ENCODE peak calls at places on chromosome 10, in seven cellular contexts. One of them, this sample, is unnamed.

GRCh38 chr10:48466611-48467240 is 138.1 kb downstream of the ARHGAP22 start:
- DNase-seq in coronary artery: no peak
- DNase-seq in stomach: peak; percentile 20
- DNase-seq in A549: no peak
- DNase-seq in heart left ventricle: no peak
- DNase-seq in PC-3: no peak
- DNase-seq in body of pancreas: no peak
- DNase-seq in this sample: no peak

GRCh38 chr10:118960166-118961090 is 69.1 kb upstream of the NANOS1 start:
- DNase-seq in coronary artery: no peak
- DNase-seq in stomach: no peak
- DNase-seq in A549: no peak
- DNase-seq in heart left ventricle: no peak
- DNase-seq in PC-3: peak; percentile 83
- DNase-seq in body of pancreas: no peak
- DNase-seq in this sample: no peak

GRCh38 chr10:49649936-49650723 is 29.3 kb upstream of the C10orf53 start:
- DNase-seq in coronary artery: peak; percentile 43
- DNase-seq in stomach: peak; percentile 11
- DNase-seq in A549: no peak
- DNase-seq in heart left ventricle: no peak
- DNase-seq in PC-3: no peak
- DNase-seq in body of pancreas: no peak
- DNase-seq in this sample: no peak

GRCh38 chr10:68406111-68406814 is 814 bp downstream of the RUFY2 start:
- DNase-seq in coronary artery: no peak
- DNase-seq in stomach: peak; percentile 57
- DNase-seq in A549: peak; percentile 62
- DNase-seq in heart left ventricle: peak; percentile 50
- DNase-seq in PC-3: peak; percentile 73
- DNase-seq in body of pancreas: peak; percentile 43
- DNase-seq in this sample: no peak

GRCh38 chr10:95289003-95289920 is 1.5 kb downstream of the PDLIM1 start:
- DNase-seq in coronary artery: no peak
- DNase-seq in stomach: no peak
- DNase-seq in A549: peak; percentile 76
- DNase-seq in heart left ventricle: no peak
- DNase-seq in PC-3: peak; percentile 71
- DNase-seq in body of pancreas: no peak
- DNase-seq in this sample: no peak

GRCh38 chr10:76509501-76509900 is 1078.1 kb downstream of the LRMDA start:
- DNase-seq in coronary artery: no peak
- DNase-seq in stomach: no peak
- DNase-seq in A549: no peak
- DNase-seq in heart left ventricle: no peak
- DNase-seq in PC-3: no peak
- DNase-seq in body of pancreas: no peak
- DNase-seq in this sample: no peak

GRCh38 chr10:12387561-12388210 is 38.3 kb downstream of the CAMK1D start:
- DNase-seq in coronary artery: no peak
- DNase-seq in stomach: no peak
- DNase-seq in A549: no peak
- DNase-seq in heart left ventricle: no peak
- DNase-seq in PC-3: no peak
- DNase-seq in body of pancreas: no peak
- DNase-seq in this sample: no peak

GRCh38 chr10:119575506-119575905 is 21.3 kb downstream of the TIAL1 start:
- DNase-seq in coronary artery: no peak
- DNase-seq in stomach: no peak
- DNase-seq in A549: peak; percentile 21
- DNase-seq in heart left ventricle: no peak
- DNase-seq in PC-3: no peak
- DNase-seq in body of pancreas: no peak
- DNase-seq in this sample: no peak

GRCh38 chr10:510415-510881 is 179.0 kb downstream of the DIP2C start:
- DNase-seq in coronary artery: no peak
- DNase-seq in stomach: no peak
- DNase-seq in A549: no peak
- DNase-seq in heart left ventricle: no peak
- DNase-seq in PC-3: no peak
- DNase-seq in body of pancreas: no peak
- DNase-seq in this sample: peak; percentile 55

GRCh38 chr10:3782456-3783312 is 2.3 kb downstream of the KLF6 start:
- DNase-seq in coronary artery: peak; percentile 87
- DNase-seq in stomach: peak; percentile 53
- DNase-seq in A549: no peak
- DNase-seq in heart left ventricle: peak; percentile 78
- DNase-seq in PC-3: peak; percentile 77
- DNase-seq in body of pancreas: peak; percentile 64
- DNase-seq in this sample: no peak

GRCh38 chr10:55146032-55146431 is 345.0 kb upstream of the PCDH15 start:
- DNase-seq in coronary artery: no peak
- DNase-seq in stomach: no peak
- DNase-seq in A549: no peak
- DNase-seq in heart left ventricle: no peak
- DNase-seq in PC-3: peak; percentile 48
- DNase-seq in body of pancreas: no peak
- DNase-seq in this sample: no peak

GRCh38 chr10:131811239-131812011 is 89.4 kb upstream of the PPP2R2D start:
- DNase-seq in coronary artery: peak; percentile 43
- DNase-seq in stomach: peak; percentile 15
- DNase-seq in A549: no peak
- DNase-seq in heart left ventricle: peak; percentile 6
- DNase-seq in PC-3: no peak
- DNase-seq in body of pancreas: no peak
- DNase-seq in this sample: no peak

GRCh38 chr10:69093933-69094332 is 6.0 kb downstream of the SRGN start:
- DNase-seq in coronary artery: no peak
- DNase-seq in stomach: no peak
- DNase-seq in A549: no peak
- DNase-seq in heart left ventricle: no peak
- DNase-seq in PC-3: peak; percentile 30
- DNase-seq in body of pancreas: no peak
- DNase-seq in this sample: no peak

GRCh38 chr10:84195044-84195830 is 900 bp downstream of the CDHR1 start:
- DNase-seq in coronary artery: no peak
- DNase-seq in stomach: no peak
- DNase-seq in A549: no peak
- DNase-seq in heart left ventricle: no peak
- DNase-seq in PC-3: no peak
- DNase-seq in body of pancreas: no peak
- DNase-seq in this sample: no peak

GRCh38 chr10:92799591-92799990 is 48.7 kb upstream of the EXOC6 start:
- DNase-seq in coronary artery: no peak
- DNase-seq in stomach: no peak
- DNase-seq in A549: no peak
- DNase-seq in heart left ventricle: no peak
- DNase-seq in PC-3: peak; percentile 38
- DNase-seq in body of pancreas: no peak
- DNase-seq in this sample: no peak

GRCh38 chr10:104350146-104350635 is 3.4 kb upstream of the CFAP58 start:
- DNase-seq in coronary artery: no peak
- DNase-seq in stomach: no peak
- DNase-seq in A549: peak; percentile 62
- DNase-seq in heart left ventricle: no peak
- DNase-seq in PC-3: peak; percentile 72
- DNase-seq in body of pancreas: no peak
- DNase-seq in this sample: no peak

GRCh38 chr10:88232029-88232895 is 350.9 kb downstream of the RNLS start:
- DNase-seq in coronary artery: peak; percentile 79
- DNase-seq in stomach: peak; percentile 75
- DNase-seq in A549: no peak
- DNase-seq in heart left ventricle: peak; percentile 83
- DNase-seq in PC-3: no peak
- DNase-seq in body of pancreas: peak; percentile 52
- DNase-seq in this sample: no peak

GRCh38 chr10:88230251-88230650 is 352.9 kb downstream of the RNLS start:
- DNase-seq in coronary artery: no peak
- DNase-seq in stomach: no peak
- DNase-seq in A549: no peak
- DNase-seq in heart left ventricle: no peak
- DNase-seq in PC-3: no peak
- DNase-seq in body of pancreas: no peak
- DNase-seq in this sample: no peak

GRCh38 chr10:88233870-88234269 is 349.2 kb downstream of the RNLS start:
- DNase-seq in coronary artery: no peak
- DNase-seq in stomach: no peak
- DNase-seq in A549: no peak
- DNase-seq in heart left ventricle: no peak
- DNase-seq in PC-3: no peak
- DNase-seq in body of pancreas: no peak
- DNase-seq in this sample: no peak

GRCh38 chr10:88234332-88234731 is 348.8 kb downstream of the RNLS start:
- DNase-seq in coronary artery: no peak
- DNase-seq in stomach: peak; percentile 33
- DNase-seq in A549: no peak
- DNase-seq in heart left ventricle: no peak
- DNase-seq in PC-3: no peak
- DNase-seq in body of pancreas: no peak
- DNase-seq in this sample: no peak

DNA sequence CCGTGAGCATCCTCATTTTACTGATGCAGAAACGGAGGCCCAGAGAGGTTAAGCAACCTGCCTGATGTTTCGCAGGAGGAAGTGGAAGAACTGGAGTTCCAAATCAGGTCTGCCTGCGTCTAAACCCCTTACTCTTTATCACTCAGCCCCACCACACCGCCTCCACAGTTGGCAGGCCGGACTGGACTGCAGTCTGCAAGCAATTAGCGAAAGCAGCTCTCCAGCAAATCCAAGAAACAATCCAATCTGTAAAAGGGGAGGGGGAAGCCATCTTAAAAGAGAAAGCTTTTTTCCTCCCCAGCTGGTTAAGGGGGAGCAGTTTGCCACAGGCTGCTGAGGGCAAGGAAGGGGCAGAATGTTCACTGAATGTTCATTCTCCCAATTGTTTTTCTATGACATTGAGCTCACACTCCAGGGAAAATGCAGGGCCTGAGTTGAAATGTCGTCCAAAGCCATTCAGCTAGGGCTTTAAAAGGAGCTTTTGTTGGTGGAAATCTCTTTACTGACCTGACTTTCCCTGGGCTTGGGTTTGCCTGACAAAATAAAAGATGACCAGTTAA is 350.1 kb downstream of the RNLS start:
- DNase-seq in coronary artery: no peak
- DNase-seq in stomach: no peak
- DNase-seq in A549: no peak
- DNase-seq in heart left ventricle: no peak
- DNase-seq in PC-3: no peak
- DNase-seq in body of pancreas: no peak
- DNase-seq in this sample: no peak
- H3K27ac ChIP-seq in coronary artery: peak overlapping the region; percentile 54
- H3K27ac ChIP-seq in stomach: no peak overlapping the region
- H3K27ac ChIP-seq in A549: no peak overlapping the region
- H3K27ac ChIP-seq in heart left ventricle: peak overlapping the region; percentile 63
- H3K27ac ChIP-seq in PC-3: no peak overlapping the region
- H3K27ac ChIP-seq in body of pancreas: no peak overlapping the region
- H3K27ac ChIP-seq in this sample: no peak overlapping the region

GRCh38 chr10:113158183-113158582 is 208.1 kb downstream of the TCF7L2 start:
- DNase-seq in coronary artery: no peak
- DNase-seq in stomach: no peak
- DNase-seq in A549: peak; percentile 18
- DNase-seq in heart left ventricle: no peak
- DNase-seq in PC-3: no peak
- DNase-seq in body of pancreas: no peak
- DNase-seq in this sample: no peak
- H3K27ac ChIP-seq in coronary artery: no peak overlapping the region
- H3K27ac ChIP-seq in stomach: no peak overlapping the region
- H3K27ac ChIP-seq in A549: no peak overlapping the region
- H3K27ac ChIP-seq in heart left ventricle: no peak overlapping the region
- H3K27ac ChIP-seq in PC-3: no peak overlapping the region
- H3K27ac ChIP-seq in body of pancreas: no peak overlapping the region
- H3K27ac ChIP-seq in this sample: no peak overlapping the region

DNA sequence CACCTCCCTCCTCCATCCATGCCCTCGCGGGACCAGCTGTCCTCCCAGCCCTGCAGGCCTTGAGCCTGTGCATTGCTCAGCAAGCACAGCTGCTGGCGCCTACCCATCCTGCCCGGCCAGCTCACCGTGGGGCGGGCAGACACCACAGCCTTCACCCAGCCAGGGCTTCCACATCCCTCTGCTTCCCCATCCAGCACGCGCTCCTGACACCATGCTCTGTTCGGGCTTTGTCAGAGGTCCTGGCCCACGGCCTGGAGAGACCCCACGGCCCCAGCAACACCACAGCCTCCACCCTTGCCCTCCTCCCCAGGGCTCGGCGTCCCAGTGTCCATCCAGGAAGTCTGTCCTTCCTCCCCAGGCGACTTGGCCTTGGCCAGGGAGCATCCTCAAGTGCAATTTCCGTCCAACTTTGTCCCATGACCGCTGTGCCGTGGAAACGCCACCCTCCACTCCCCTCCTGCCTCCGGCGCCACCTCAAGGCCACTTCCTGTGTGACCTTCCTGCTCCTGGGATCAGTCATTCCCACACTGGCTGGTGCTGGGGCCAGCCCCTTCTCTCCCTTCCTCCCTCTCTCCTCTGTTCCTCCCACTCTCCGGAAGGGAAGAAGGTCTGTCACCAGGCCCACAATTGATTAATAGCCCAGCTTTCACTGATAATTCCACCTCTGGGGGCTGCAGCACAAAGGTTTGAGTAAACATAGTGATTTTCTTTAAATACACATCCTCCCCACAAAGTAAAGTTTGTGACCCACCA is 71.5 kb upstream of the SMNDC1 start:
- DNase-seq in coronary artery: no peak
- DNase-seq in stomach: no peak
- DNase-seq in A549: no peak
- DNase-seq in heart left ventricle: peak; percentile 66
- DNase-seq in PC-3: no peak
- DNase-seq in body of pancreas: no peak
- DNase-seq in this sample: no peak
- H3K27ac ChIP-seq in coronary artery: no peak overlapping the region
- H3K27ac ChIP-seq in stomach: no peak overlapping the region
- H3K27ac ChIP-seq in A549: peak overlapping the region; percentile 82
- H3K27ac ChIP-seq in heart left ventricle: no peak overlapping the region
- H3K27ac ChIP-seq in PC-3: no peak overlapping the region
- H3K27ac ChIP-seq in body of pancreas: no peak overlapping the region
- H3K27ac ChIP-seq in this sample: no peak overlapping the region

GRCh38 chr10:97334370-97335175 is at the start of gene FRAT2:
- DNase-seq in coronary artery: peak; percentile 93
- DNase-seq in stomach: peak; percentile 93
- DNase-seq in A549: peak; percentile 91
- DNase-seq in heart left ventricle: peak; percentile 93
- DNase-seq in PC-3: peak; percentile 78
- DNase-seq in body of pancreas: peak; percentile 92
- DNase-seq in this sample: peak; percentile 92

GRCh38 chr10:97335188-97335619 is 675 bp upstream of the FRAT2 start:
- DNase-seq in coronary artery: no peak
- DNase-seq in stomach: no peak
- DNase-seq in A549: no peak
- DNase-seq in heart left ventricle: no peak
- DNase-seq in PC-3: no peak
- DNase-seq in body of pancreas: peak; percentile 31
- DNase-seq in this sample: no peak

GRCh38 chr10:97336942-97337719 is 2.6 kb upstream of the FRAT2 start:
- DNase-seq in coronary artery: no peak
- DNase-seq in stomach: peak; percentile 58
- DNase-seq in A549: no peak
- DNase-seq in heart left ventricle: no peak
- DNase-seq in PC-3: peak; percentile 60
- DNase-seq in body of pancreas: peak; percentile 61
- DNase-seq in this sample: no peak

GRCh38 chr10:97336446-97336845 is 1.9 kb upstream of the FRAT2 start:
- DNase-seq in coronary artery: no peak
- DNase-seq in stomach: no peak
- DNase-seq in A549: no peak
- DNase-seq in heart left ventricle: no peak
- DNase-seq in PC-3: no peak
- DNase-seq in body of pancreas: no peak
- DNase-seq in this sample: no peak

GRCh38 chr10:97335995-97336394 is 1.5 kb upstream of the FRAT2 start:
- DNase-seq in coronary artery: no peak
- DNase-seq in stomach: no peak
- DNase-seq in A549: no peak
- DNase-seq in heart left ventricle: no peak
- DNase-seq in PC-3: no peak
- DNase-seq in body of pancreas: no peak
- DNase-seq in this sample: no peak
- H3K27ac ChIP-seq in coronary artery: no peak overlapping the region
- H3K27ac ChIP-seq in stomach: no peak overlapping the region
- H3K27ac ChIP-seq in A549: no peak overlapping the region
- H3K27ac ChIP-seq in heart left ventricle: no peak overlapping the region
- H3K27ac ChIP-seq in PC-3: no peak overlapping the region
- H3K27ac ChIP-seq in body of pancreas: peak overlapping the region; percentile 68
- H3K27ac ChIP-seq in this sample: peak overlapping the region; percentile 6

This sample was measured in caudate nucleus.